ENCODE peak calls at places on chromosomes 2 and 18, in four cellular contexts. D, G, S and Y are unnamed samples.

GRCh38 chr2:17593841-17594482 is 53.5 kb downstream of the VSNL1 start:
- DNase-seq in D (no peak), G (no peak), S (no peak), Y (no peak)

GRCh38 chr18:37179384-37179783 is 350.5 kb downstream of the KIAA1328 start:
- DNase-seq in D (no peak), G (no peak), S (no peak), Y (no peak)

GRCh38 chr18:50819727-50820378 is at the start of gene MRO:
- DNase-seq in G (peak), S (peak), D (peak), Y (peak)

GRCh38 chr18:59432796-59433195 is 73.7 kb upstream of the LMAN1 start:
- DNase-seq in G (no peak), S (no peak), D (no peak), Y (no peak)

GRCh38 chr2:233059797-233060499 is at the start of gene INPP5D:
- DNase-seq in G (peak), S (peak), D (no peak), Y (peak)

GRCh38 chr2:20106746-20107145 is 55.3 kb upstream of the LAPTM4A start:
- DNase-seq in G (peak), D (peak), S (no peak), Y (no peak)

GRCh38 chr18:56315363-56315762 is 323.0 kb downstream of the TXNL1 start:
- DNase-seq in S (no peak), D (no peak), G (no peak), Y (no peak)

GRCh38 chr2:86632672-86633071 is 9.0 kb upstream of the RNF103 start:
- DNase-seq in D (no peak), G (no peak), S (no peak), Y (no peak)

GRCh38 chr2:43942001-43942400 is 53.8 kb downstream of the LRPPRC start:
- DNase-seq in D (no peak), S (no peak), G (no peak), Y (no peak)

GRCh38 chr18:3103576-3103975 is 90.6 kb upstream of the LPIN2 start:
- DNase-seq in G (no peak), D (no peak), S (no peak), Y (no peak)

GRCh38 chr2:209872675-209873074 is 101.0 kb downstream of the UNC80 start:
- DNase-seq in G (peak), D (no peak), S (no peak), Y (no peak)

GRCh38 chr2:239154971-239155805 is 245.6 kb downstream of the HDAC4 start:
- DNase-seq in D (no peak), S (peak), G (no peak), Y (peak)

GRCh38 chr2:164456599-164456998 is 164.7 kb downstream of the GRB14 start:
- DNase-seq in G (no peak), D (peak), S (no peak), Y (no peak)

GRCh38 chr18:79615091-79615490 is 64.5 kb upstream of the CTDP1 start:
- DNase-seq in D (no peak), S (no peak), G (no peak), Y (peak)

GRCh38 chr18:10317864-10318685 is 136.4 kb upstream of the APCDD1 start:
- DNase-seq in S (no peak), D (no peak), G (no peak), Y (no peak)

GRCh38 chr2:56185101-56185581 is 1.4 kb downstream of the CCDC85A start:
- DNase-seq in D (peak), S (no peak), G (peak), Y (peak)

GRCh38 chr2:241701155-241701404 is 759 bp upstream of the ING5 start:
- DNase-seq in G (no peak), S (no peak), D (no peak), Y (no peak)

GRCh38 chr2:231711677-231712461 is 3.5 kb downstream of the PTMA start:
- DNase-seq in S (no peak), D (no peak), G (peak), Y (no peak)

GRCh38 chr2:180519276-180519675 is 461.1 kb upstream of the UBE2E3 start:
- DNase-seq in S (no peak), G (no peak), D (no peak), Y (no peak)

GRCh38 chr2:242027676-242028450 is 158.3 kb downstream of the RTP5 start:
- DNase-seq in S (no peak), D (no peak), G (no peak), Y (peak)

GRCh38 chr2:226794077-226794670 is 5.4 kb downstream of the IRS1 start:
- DNase-seq in D (no peak), G (no peak), S (no peak), Y (no peak)

GRCh38 chr2:62934501-62934900 is 116.1 kb upstream of the OTX1 start:
- DNase-seq in D (no peak), G (no peak), S (no peak), Y (no peak)

GRCh38 chr2:62347563-62348270 is 151.8 kb downstream of the B3GNT2 start:
- DNase-seq in G (no peak), D (no peak), S (no peak), Y (no peak)

GRCh38 chr18:73752546-73752945 is 395.1 kb downstream of the FBXO15 start:
- DNase-seq in D (no peak), S (no peak), G (no peak), Y (no peak)

GRCh38 chr2:111005307-111005706 is 115.4 kb upstream of the BCL2L11 start:
- DNase-seq in G (no peak), D (no peak), S (no peak), Y (no peak)

GRCh38 chr2:74863802-74864248 is 29.9 kb downstream of the HK2 start:
- DNase-seq in S (no peak), G (no peak), D (peak), Y (no peak)

GRCh38 chr2:239297142-239298125 is 103.4 kb downstream of the HDAC4 start:
- DNase-seq in D (no peak), S (peak), G (no peak), Y (peak)

GRCh38 chr2:16031055-16031847 is 90.9 kb downstream of the MYCN start:
- DNase-seq in D (peak), G (no peak), S (no peak), Y (no peak)

DNA sequence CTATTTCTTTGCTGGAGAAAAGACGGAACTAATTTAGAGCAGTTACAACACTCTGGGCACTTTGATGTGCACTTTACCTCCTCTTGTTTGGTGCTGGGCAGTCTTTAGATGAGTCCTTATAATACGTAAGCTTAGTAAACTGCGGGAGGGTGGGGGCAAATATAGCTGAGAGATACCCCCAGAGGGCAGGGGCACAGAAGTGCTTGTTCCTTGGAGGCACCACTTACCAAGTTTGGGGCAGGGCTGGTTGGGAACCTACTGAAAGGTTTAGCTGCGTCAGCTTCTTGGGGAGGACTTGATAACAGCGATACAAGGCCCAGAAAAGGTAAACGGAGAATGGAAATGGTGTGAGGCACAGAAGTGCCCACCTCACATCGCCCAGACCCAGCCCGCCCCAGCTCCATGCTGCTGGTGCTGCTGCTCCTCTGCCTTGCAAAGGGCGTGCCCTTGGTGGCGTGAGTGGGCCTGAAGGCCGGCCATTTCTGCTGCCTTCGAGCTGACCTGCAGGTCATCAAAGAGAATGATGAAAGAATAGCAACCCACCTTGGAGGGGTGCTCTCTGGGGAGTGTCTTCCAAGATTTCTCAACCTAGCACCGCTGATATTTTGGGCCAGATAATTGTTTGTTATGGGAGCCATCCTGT is 128.2 kb upstream of the EML6 start:
- DNase-seq in D (no peak), G (no peak), S (no peak), Y (no peak)
- H3K27ac ChIP-seq in D (no peak), G (peak), S (no peak), Y (peak)

GRCh38 chr18:46772396-46772795 is 15.5 kb upstream of the ST8SIA5 start:
- DNase-seq in D (no peak), G (no peak), S (no peak), Y (no peak)
- TF ChIP-seq CTCF in D (no peak), G (peak), S (no peak), Y (no peak)

DNA sequence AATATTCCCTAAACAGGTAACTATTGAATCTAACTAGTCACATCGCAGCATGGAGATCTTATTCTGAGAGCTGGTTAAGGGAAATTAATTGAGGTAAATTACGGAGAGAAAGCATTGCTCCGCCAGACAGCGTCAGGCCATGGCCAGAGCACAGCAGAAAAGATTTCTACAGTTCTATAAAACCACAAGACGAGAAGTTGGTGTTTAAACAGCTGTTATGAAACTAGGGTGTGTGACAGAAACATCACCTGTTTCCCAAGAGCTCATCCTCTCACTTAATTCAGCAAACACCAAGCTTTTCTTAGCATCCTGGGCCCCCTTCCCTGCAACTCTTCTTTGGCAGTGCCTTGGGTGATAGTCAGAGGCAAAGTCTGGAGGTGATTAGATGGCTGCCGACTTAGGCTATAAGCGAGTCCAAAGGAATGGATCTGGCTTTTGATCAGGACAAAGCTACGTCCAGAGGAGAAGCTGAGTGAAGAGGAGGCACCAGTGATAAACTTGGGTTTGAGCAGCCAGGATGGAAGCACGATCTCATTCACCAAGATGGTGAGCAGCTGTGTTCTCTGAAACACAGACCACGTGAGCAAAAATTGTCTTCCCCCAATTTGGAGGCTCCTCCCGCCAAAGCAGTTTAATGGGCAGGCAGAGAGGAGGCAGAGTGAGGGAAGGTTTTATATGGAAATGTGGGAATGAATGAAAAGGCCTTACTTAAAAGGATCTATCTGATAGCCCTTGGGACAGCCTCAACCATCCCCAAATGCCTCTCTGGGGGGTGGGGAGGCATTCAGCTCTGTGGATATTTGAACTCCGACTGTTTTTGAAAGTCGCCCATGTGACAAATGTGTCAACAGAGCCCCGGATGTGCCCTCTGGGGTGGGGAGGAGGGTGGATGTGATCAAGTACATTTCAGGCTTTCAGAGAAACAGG is 57.8 kb downstream of the PKDCC start:
- DNase-seq in G (no peak), D (no peak), S (no peak), Y (no peak)
- H3K27ac ChIP-seq in G (peak), D (no peak), S (no peak), Y (no peak)

DNA sequence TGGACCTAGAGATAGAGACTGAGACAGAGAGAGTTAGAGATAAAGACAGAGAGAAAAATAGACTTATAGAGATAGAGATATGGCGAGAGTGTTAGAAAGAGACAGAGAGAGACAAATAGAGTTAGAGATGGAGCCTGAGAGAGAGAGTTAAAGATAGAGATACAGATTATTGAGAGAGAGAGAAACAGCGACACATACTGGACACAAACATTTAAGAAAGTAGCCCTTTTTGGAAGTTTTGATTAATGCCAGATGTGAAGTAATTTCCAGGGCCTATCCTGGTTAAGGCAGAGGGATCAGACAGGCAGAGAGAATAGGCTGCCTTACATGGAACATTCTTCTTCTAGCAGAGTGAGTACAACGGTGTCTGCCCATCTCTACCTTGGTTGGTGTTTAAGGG is 311.6 kb upstream of the CDH7 start:
- DNase-seq in D (no peak), S (no peak), G (no peak), Y (no peak)
- TF ChIP-seq CTCF in D (no peak), S (no peak), G (no peak), Y (no peak)

DNA sequence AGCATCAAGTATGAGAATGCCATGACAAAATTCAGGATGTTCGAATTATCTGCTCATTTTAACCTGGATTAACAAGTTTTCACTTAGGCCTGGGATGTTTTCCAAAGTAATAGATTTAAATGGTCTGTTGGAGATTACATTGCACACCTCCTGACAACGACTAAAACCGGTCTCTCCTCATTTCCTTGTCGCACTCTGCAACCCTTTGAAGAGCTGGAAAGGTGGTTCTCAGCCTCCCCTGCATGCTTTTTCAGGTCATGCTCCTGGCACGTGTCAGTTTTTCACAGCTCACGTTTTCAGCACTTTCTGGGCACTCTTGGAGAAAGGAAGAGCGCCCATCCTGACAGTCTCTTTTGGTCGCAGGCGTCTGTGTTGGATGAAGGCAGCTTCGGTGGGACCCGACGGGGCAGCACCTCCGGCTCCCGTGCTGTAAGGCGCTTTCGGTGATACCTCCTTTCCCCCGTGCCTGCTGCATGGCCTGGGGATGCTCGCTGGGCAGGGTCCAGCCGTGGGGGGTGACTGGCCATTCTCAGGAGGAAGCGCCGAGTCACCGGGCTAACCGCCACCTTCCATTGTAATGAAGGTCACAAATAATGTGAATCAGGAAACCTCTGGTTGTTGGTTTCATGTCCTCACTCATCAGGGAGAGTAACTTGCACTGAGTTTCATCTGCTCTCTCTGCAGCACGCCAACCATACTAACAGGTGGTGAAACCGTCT is 63.5 kb upstream of the RBM44 start:
- DNase-seq in S (no peak), D (no peak), G (no peak), Y (peak)
- H3K27ac ChIP-seq in S (no peak), D (no peak), G (peak), Y (peak)